ENCODE peak calls at places on chromosomes 13 and 19, in nine cellular contexts. N, X, A, L, P, G, E, O and M are unnamed samples.

GRCh38 chr13:21583496-21583895 is 20.5 kb downstream of the MICU2 start:
- DNase-seq in P (no peak), L (no peak), G (no peak), N (no peak), A (no peak), X (peak; percentile 66), O (no peak), E (no peak), M (no peak)

GRCh38 chr13:110444226-110444653 is 117.3 kb downstream of the RAB20 start:
- DNase-seq in O (no peak), N (no peak), L (peak; percentile 58), E (no peak), A (no peak), X (peak; percentile 20), P (no peak), G (no peak), M (no peak)

GRCh38 chr13:43079392-43079931 is 56.1 kb downstream of the DNAJC15 start:
- DNase-seq in A (no peak), P (no peak), L (no peak), N (no peak), E (no peak), O (no peak), X (no peak), G (no peak), M (no peak)

GRCh38 chr19:23377276-23377675 is 18.0 kb downstream of the ZNF91 start:
- DNase-seq in G (no peak), X (no peak), N (no peak), O (no peak), P (no peak), L (no peak), A (no peak), E (no peak), M (no peak)

GRCh38 chr13:81988542-81988941 is 1647.6 kb upstream of the SPRY2 start:
- DNase-seq in L (no peak), G (no peak), A (no peak), E (no peak), O (no peak), P (no peak), X (no peak), N (no peak), M (no peak)

GRCh38 chr13:31725841-31726240 is 13.5 kb upstream of the RXFP2 start:
- DNase-seq in E (no peak), N (no peak), O (no peak), P (no peak), L (no peak), A (no peak), G (no peak), X (no peak), M (no peak)

GRCh38 chr19:2302319-2303208 is 5.4 kb downstream of the LINGO3 start:
- DNase-seq in X (peak; percentile 65), L (no peak), A (no peak), E (no peak), O (peak; percentile 71), G (no peak), P (no peak), N (peak; percentile 47), M (no peak)

GRCh38 chr19:8655340-8655709 is 24.9 kb downstream of the NFILZ start:
- DNase-seq in E (no peak), O (no peak), L (no peak), G (no peak), P (no peak), N (no peak), X (no peak), A (no peak), M (no peak)

GRCh38 chr13:40776681-40777165 is 5.7 kb upstream of the MRPS31 start:
- DNase-seq in O (no peak), A (no peak), N (no peak), G (no peak), X (peak; percentile 55), E (no peak), L (no peak), P (peak; percentile 11), M (no peak)

GRCh38 chr19:34655651-34656050 is 21.3 kb downstream of the SCGB2B2 start:
- DNase-seq in X (no peak), O (no peak), G (no peak), P (no peak), N (no peak), L (no peak), A (no peak), E (no peak), M (no peak)

GRCh38 chr19:11017275-11018035 is 56.6 kb downstream of the SMARCA4 start:
- DNase-seq in L (no peak), A (no peak), N (no peak), G (no peak), O (no peak), E (no peak), P (no peak), X (no peak), M (no peak)

GRCh38 chr19:3196933-3197205 is 11.1 kb downstream of the NCLN start:
- DNase-seq in A (no peak), N (no peak), G (no peak), O (no peak), X (no peak), P (no peak), E (no peak), L (no peak), M (no peak)

GRCh38 chr19:47210689-47211316 is 20.2 kb downstream of the BBC3 start:
- DNase-seq in O (peak; percentile 71), N (peak; percentile 87), G (peak; percentile 85), X (peak; percentile 80), L (peak; percentile 90), E (peak; percentile 70), P (no peak), A (no peak), M (peak; percentile 97)

GRCh38 chr19:8577247-8577646 is at the start of gene MYO1F:
- DNase-seq in L (no peak), E (no peak), O (peak; percentile 84), A (no peak), N (peak; percentile 41), P (no peak), G (no peak), X (no peak), M (no peak)

GRCh38 chr19:18629166-18630088 is 7.4 kb upstream of the KLHL26 start:
- DNase-seq in G (peak; percentile 53), A (no peak), O (no peak), P (no peak), E (no peak), X (no peak), N (no peak), L (peak; percentile 46), M (peak; percentile 82)

GRCh38 chr19:56393119-56394012 is at the start of gene ZNF582:
- DNase-seq in X (peak; percentile 95), A (no peak), P (peak; percentile 80), G (peak; percentile 88), O (peak; percentile 97), E (peak; percentile 94), L (peak; percentile 96), N (peak; percentile 89), M (peak; percentile 91)

GRCh38 chr19:35468637-35469036 is 20.6 kb downstream of the FFAR2 start:
- DNase-seq in L (no peak), E (no peak), O (peak; percentile 73), P (no peak), N (peak; percentile 70), X (no peak), A (no peak), G (no peak), M (peak; percentile 51)

GRCh38 chr13:67152123-67152522 is 78.0 kb downstream of the PCDH9 start:
- DNase-seq in X (no peak), N (no peak), L (no peak), P (no peak), O (no peak), G (no peak), E (no peak), A (no peak), M (no peak)

DNA sequence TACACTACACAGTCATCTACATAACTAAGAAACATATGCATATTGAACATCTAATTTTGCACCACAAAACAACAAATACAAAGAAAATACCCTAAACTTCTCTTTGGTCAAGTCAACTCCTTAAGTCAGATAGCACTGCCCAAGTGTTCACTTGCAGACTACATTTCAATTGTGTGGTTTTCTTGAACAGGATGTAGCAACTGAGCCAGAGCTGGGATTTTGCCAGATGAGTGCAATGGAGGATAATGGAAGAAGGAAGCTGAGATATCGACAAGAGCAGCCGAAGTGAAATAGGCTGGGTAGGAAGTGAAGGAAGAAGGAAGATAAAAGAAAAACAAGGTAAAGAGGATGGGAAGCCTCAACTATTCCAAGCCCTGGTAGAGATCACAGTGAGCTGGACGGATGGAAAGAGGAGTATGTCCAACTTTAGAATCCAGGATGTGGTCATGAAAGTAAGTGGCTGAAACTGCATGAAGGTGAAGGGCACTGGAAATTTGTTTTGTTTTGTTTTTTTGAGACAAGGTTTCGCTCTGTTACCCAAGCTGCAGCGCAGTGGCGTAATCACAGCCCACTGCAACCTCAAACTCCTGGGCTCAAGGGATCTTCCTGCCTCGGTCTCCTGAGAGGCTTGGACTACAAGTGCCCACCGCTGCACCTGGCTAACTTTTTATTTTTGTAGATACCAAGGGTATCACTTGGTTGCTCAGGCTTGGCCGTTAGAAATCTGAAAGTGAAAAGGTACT is 15.0 kb downstream of the NUFIP1 start:
- DNase-seq in O (no peak), P (no peak), G (no peak), A (no peak), E (no peak), X (peak; percentile 65), L (no peak), N (peak; percentile 66), M (no peak)
- H3K4me3 ChIP-seq in O (no peak overlapping the region), P (no peak overlapping the region), G (no peak overlapping the region), A (no peak overlapping the region), E (no peak overlapping the region), X (no peak overlapping the region), L (no peak overlapping the region), N (no peak overlapping the region), M (no peak overlapping the region)

GRCh38 chr13:39273953-39274352 is 235.7 kb downstream of the NHLRC3 start:
- DNase-seq in P (no peak), A (no peak), N (peak; percentile 33), L (no peak), X (no peak), O (no peak), E (no peak), G (no peak), M (no peak)
- TF ChIP-seq CTCF in P (peak; percentile 18), A (no peak), N (no peak), L (no peak), X (peak; percentile 26), O (peak; percentile 27), E (no peak), G (no peak), M (no peak)

GRCh38 chr13:113759525-113760137 is 605 bp downstream of the TMEM255B start:
- DNase-seq in L (peak; percentile 38), X (peak; percentile 9), G (no peak), E (no peak), O (peak; percentile 76), A (no peak), P (no peak), N (peak; percentile 25), M (peak; percentile 89)
- TF ChIP-seq POLR2A in L (no peak), X (no peak), G (no peak), E (no peak), O (no peak), A (no peak), P (no peak), N (no peak), M (no peak)

DNA sequence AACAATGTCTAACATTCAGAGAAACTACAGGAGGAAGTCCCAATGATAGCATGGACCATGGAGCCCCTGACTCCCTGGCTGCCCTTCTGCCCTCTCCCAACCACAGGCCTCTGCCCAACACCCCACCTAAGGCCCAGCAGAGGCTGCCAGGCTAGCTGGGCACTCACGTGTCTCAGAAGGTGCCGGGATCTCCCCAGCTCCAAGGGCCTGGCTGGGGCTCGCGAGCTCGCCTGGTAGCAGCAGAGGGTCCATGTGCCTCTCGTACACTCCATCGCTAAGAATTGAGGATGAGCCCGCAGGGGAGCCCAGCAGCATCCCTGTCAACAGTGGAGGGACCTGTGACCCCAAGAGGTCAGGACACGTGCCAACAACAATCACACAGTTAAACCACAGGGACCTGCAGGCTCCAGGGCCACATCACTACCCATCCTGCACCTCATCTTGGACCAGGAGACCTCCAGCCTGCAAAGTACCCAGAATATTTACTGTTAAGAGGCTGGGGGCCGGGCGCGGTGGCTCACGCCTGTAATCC is 9.4 kb downstream of the ZSCAN18 start:
- DNase-seq in X (no peak), O (no peak), L (no peak), P (no peak), G (no peak), N (no peak), A (no peak), E (no peak), M (no peak)
- H3K4me3 ChIP-seq in X (no peak overlapping the region), O (no peak overlapping the region), L (no peak overlapping the region), P (no peak overlapping the region), G (no peak overlapping the region), N (no peak overlapping the region), A (no peak overlapping the region), E (no peak overlapping the region), M (no peak overlapping the region)